ENCODE peak calls at places on chromosomes 6 and 20, in four cellular contexts. G is GM12878; E is Right ventricle myocardium inferior; T is activated CD8-positive, alpha-beta T cell treated with anti-CD3 and anti-CD28 coated beads for 36 hours. Q is an unnamed sample.

GRCh38 chr20:43363506-43363905 is 94.2 kb upstream of the SRSF6 start:
- ATAC-seq in G (no peak), E (no peak), T (no peak), Q (no peak)

GRCh38 chr6:158410784-158411183 is 98.5 kb downstream of the TULP4 start:
- ATAC-seq in G (no peak), E (no peak), T (no peak), Q (no peak)

GRCh38 chr6:105692630-105693212 is 289.8 kb upstream of the PREP start:
- ATAC-seq in G (no peak), E (no peak), T (no peak), Q (no peak)

GRCh38 chr6:78538002-78538401 is 329.3 kb upstream of the IRAK1BP1 start:
- ATAC-seq in G (no peak), E (no peak), T (no peak), Q (no peak)

GRCh38 chr6:109351231-109352132 is 30.8 kb downstream of the CD164 start:
- ATAC-seq in G (no peak), E (peak), T (peak), Q (no peak)

GRCh38 chr20:13659288-13659687 is 20.6 kb upstream of the TASP1 start:
- ATAC-seq in G (peak), E (no peak), T (no peak), Q (peak)

GRCh38 chr20:3707508-3707899 is 4.9 kb downstream of the SIGLEC1 start:
- ATAC-seq in G (no peak), E (no peak), T (no peak), Q (no peak)

GRCh38 chr20:19275038-19275629 is 62.7 kb downstream of the SLC24A3 start:
- ATAC-seq in G (no peak), E (no peak), T (no peak), Q (no peak)

GRCh38 chr20:38222231-38222922 is 38.2 kb downstream of the KIAA1755 start:
- ATAC-seq in G (peak), E (peak), T (peak), Q (peak)

GRCh38 chr20:12327205-12327604 is 409.5 kb downstream of the BTBD3 start:
- ATAC-seq in G (no peak), E (no peak), T (no peak), Q (no peak)